ENCODE peak calls at places on chromosome 12, in eight cellular contexts. One of them, this sample, is unnamed. For H3K9me3, the result is how much of the 10 kb centered on the place peaks cover.

GRCh38 chr12:50887191-50887590 is 44.5 kb downstream of the TMPRSS12 start:
- DNase-seq in CD8-positive, alpha-beta memory T cell: no peak
- DNase-seq in right lobe of liver: no peak
- DNase-seq in small intestine: no peak
- DNase-seq in endodermal cell: no peak
- DNase-seq in Peyer's patch: no peak
- DNase-seq in A549: no peak
- DNase-seq in right cardiac atrium: no peak
- DNase-seq in this sample: no peak

GRCh38 chr12:42935756-42936155 is 346.2 kb upstream of the PRICKLE1 start:
- DNase-seq in CD8-positive, alpha-beta memory T cell: no peak
- DNase-seq in right lobe of liver: no peak
- DNase-seq in small intestine: no peak
- DNase-seq in endodermal cell: no peak
- DNase-seq in Peyer's patch: no peak
- DNase-seq in A549: peak
- DNase-seq in right cardiac atrium: no peak
- DNase-seq in this sample: no peak

GRCh38 chr12:69910739-69911138 is 85.7 kb downstream of the MYRFL start:
- DNase-seq in CD8-positive, alpha-beta memory T cell: no peak
- DNase-seq in right lobe of liver: no peak
- DNase-seq in small intestine: peak
- DNase-seq in endodermal cell: peak
- DNase-seq in Peyer's patch: no peak
- DNase-seq in A549: no peak
- DNase-seq in right cardiac atrium: no peak
- DNase-seq in this sample: no peak

GRCh38 chr12:9760699-9761406 is at the start of gene CD69:
- DNase-seq in CD8-positive, alpha-beta memory T cell: peak
- DNase-seq in right lobe of liver: no peak
- DNase-seq in small intestine: peak
- DNase-seq in endodermal cell: no peak
- DNase-seq in Peyer's patch: no peak
- DNase-seq in A549: no peak
- DNase-seq in right cardiac atrium: no peak
- DNase-seq in this sample: peak

GRCh38 chr12:25884920-25885234 is 73.6 kb upstream of the RASSF8 start:
- DNase-seq in CD8-positive, alpha-beta memory T cell: no peak
- DNase-seq in right lobe of liver: no peak
- DNase-seq in small intestine: no peak
- DNase-seq in endodermal cell: peak
- DNase-seq in Peyer's patch: no peak
- DNase-seq in A549: no peak
- DNase-seq in right cardiac atrium: no peak
- DNase-seq in this sample: no peak

GRCh38 chr12:42426733-42427132 is 100.8 kb downstream of the PPHLN1 start:
- DNase-seq in CD8-positive, alpha-beta memory T cell: no peak
- DNase-seq in right lobe of liver: no peak
- DNase-seq in small intestine: no peak
- DNase-seq in endodermal cell: peak
- DNase-seq in Peyer's patch: no peak
- DNase-seq in A549: peak
- DNase-seq in right cardiac atrium: no peak
- DNase-seq in this sample: no peak

GRCh38 chr12:71415336-71416231 is 24.0 kb upstream of the LGR5 start:
- DNase-seq in CD8-positive, alpha-beta memory T cell: peak
- DNase-seq in right lobe of liver: no peak
- DNase-seq in small intestine: peak
- DNase-seq in endodermal cell: peak
- DNase-seq in Peyer's patch: no peak
- DNase-seq in A549: peak
- DNase-seq in right cardiac atrium: no peak
- DNase-seq in this sample: no peak

GRCh38 chr12:121805800-121806555 is 2.2 kb downstream of the SETD1B start:
- DNase-seq in CD8-positive, alpha-beta memory T cell: peak
- DNase-seq in right lobe of liver: peak
- DNase-seq in small intestine: peak
- DNase-seq in endodermal cell: no peak
- DNase-seq in Peyer's patch: peak
- DNase-seq in A549: peak
- DNase-seq in right cardiac atrium: no peak
- DNase-seq in this sample: no peak

GRCh38 chr12:78385541-78385940 is 479.0 kb upstream of the SYT1 start:
- DNase-seq in CD8-positive, alpha-beta memory T cell: no peak
- DNase-seq in right lobe of liver: no peak
- DNase-seq in small intestine: no peak
- DNase-seq in endodermal cell: no peak
- DNase-seq in Peyer's patch: no peak
- DNase-seq in A549: no peak
- DNase-seq in right cardiac atrium: no peak
- DNase-seq in this sample: no peak

GRCh38 chr12:32400114-32400672 is 835 bp downstream of the FGD4 start:
- DNase-seq in CD8-positive, alpha-beta memory T cell: no peak
- DNase-seq in right lobe of liver: no peak
- DNase-seq in small intestine: peak
- DNase-seq in endodermal cell: peak
- DNase-seq in Peyer's patch: peak
- DNase-seq in A549: peak
- DNase-seq in right cardiac atrium: no peak
- DNase-seq in this sample: no peak

GRCh38 chr12:27554421-27555186 is 30.6 kb downstream of the PPFIBP1 start:
- DNase-seq in CD8-positive, alpha-beta memory T cell: no peak
- DNase-seq in right lobe of liver: no peak
- DNase-seq in small intestine: no peak
- DNase-seq in endodermal cell: no peak
- DNase-seq in Peyer's patch: no peak
- DNase-seq in A549: peak
- DNase-seq in right cardiac atrium: peak
- DNase-seq in this sample: no peak

GRCh38 chr12:118029166-118029565 is 12.7 kb downstream of the RFC5 start:
- DNase-seq in CD8-positive, alpha-beta memory T cell: no peak
- DNase-seq in right lobe of liver: no peak
- DNase-seq in small intestine: no peak
- DNase-seq in endodermal cell: no peak
- DNase-seq in Peyer's patch: no peak
- DNase-seq in A549: no peak
- DNase-seq in right cardiac atrium: no peak
- DNase-seq in this sample: no peak

GRCh38 chr12:19799216-19799615 is 359.9 kb downstream of the AEBP2 start:
- DNase-seq in CD8-positive, alpha-beta memory T cell: no peak
- DNase-seq in right lobe of liver: no peak
- DNase-seq in small intestine: no peak
- DNase-seq in endodermal cell: no peak
- DNase-seq in Peyer's patch: no peak
- DNase-seq in A549: no peak
- DNase-seq in right cardiac atrium: no peak
- DNase-seq in this sample: no peak

GRCh38 chr12:124586756-124587155 is 19.3 kb upstream of the NCOR2 start:
- DNase-seq in CD8-positive, alpha-beta memory T cell: no peak
- DNase-seq in right lobe of liver: no peak
- DNase-seq in small intestine: peak
- DNase-seq in endodermal cell: no peak
- DNase-seq in Peyer's patch: no peak
- DNase-seq in A549: no peak
- DNase-seq in right cardiac atrium: no peak
- DNase-seq in this sample: no peak

GRCh38 chr12:56951582-56952339 is 5.6 kb downstream of the RDH16 start:
- DNase-seq in CD8-positive, alpha-beta memory T cell: no peak
- DNase-seq in right lobe of liver: no peak
- DNase-seq in small intestine: no peak
- DNase-seq in endodermal cell: peak
- DNase-seq in Peyer's patch: no peak
- DNase-seq in A549: no peak
- DNase-seq in right cardiac atrium: no peak
- DNase-seq in this sample: no peak

GRCh38 chr12:133236144-133236543 is 467 bp upstream of the ANHX start:
- DNase-seq in CD8-positive, alpha-beta memory T cell: no peak
- DNase-seq in right lobe of liver: no peak
- DNase-seq in small intestine: no peak
- DNase-seq in endodermal cell: no peak
- DNase-seq in Peyer's patch: no peak
- DNase-seq in A549: no peak
- DNase-seq in right cardiac atrium: no peak
- DNase-seq in this sample: no peak

GRCh38 chr12:133233993-133234564 is 1.6 kb downstream of the ANHX start:
- DNase-seq in CD8-positive, alpha-beta memory T cell: no peak
- DNase-seq in right lobe of liver: no peak
- DNase-seq in small intestine: no peak
- DNase-seq in endodermal cell: no peak
- DNase-seq in Peyer's patch: no peak
- DNase-seq in A549: no peak
- DNase-seq in right cardiac atrium: no peak
- DNase-seq in this sample: no peak

GRCh38 chr12:133234971-133235370 is 706 bp downstream of the ANHX start:
- DNase-seq in CD8-positive, alpha-beta memory T cell: no peak
- DNase-seq in right lobe of liver: no peak
- DNase-seq in small intestine: no peak
- DNase-seq in endodermal cell: no peak
- DNase-seq in Peyer's patch: no peak
- DNase-seq in A549: no peak
- DNase-seq in right cardiac atrium: no peak
- DNase-seq in this sample: no peak

GRCh38 chr12:133236556-133236955 is 879 bp upstream of the ANHX start:
- DNase-seq in CD8-positive, alpha-beta memory T cell: no peak
- DNase-seq in right lobe of liver: no peak
- DNase-seq in small intestine: no peak
- DNase-seq in endodermal cell: no peak
- DNase-seq in Peyer's patch: no peak
- DNase-seq in A549: no peak
- DNase-seq in right cardiac atrium: no peak
- DNase-seq in this sample: no peak

GRCh38 chr12:133235401-133236112 is at the start of gene ANHX:
- DNase-seq in CD8-positive, alpha-beta memory T cell: no peak
- DNase-seq in right lobe of liver: no peak
- DNase-seq in small intestine: no peak
- DNase-seq in endodermal cell: no peak
- DNase-seq in Peyer's patch: no peak
- DNase-seq in A549: no peak
- DNase-seq in right cardiac atrium: no peak
- DNase-seq in this sample: no peak
- H3K9me3 ChIP-seq in CD8-positive, alpha-beta memory T cell: under half
- H3K9me3 ChIP-seq in right lobe of liver: under half
- H3K9me3 ChIP-seq in small intestine: under half
- H3K9me3 ChIP-seq in endodermal cell: under half
- H3K9me3 ChIP-seq in Peyer's patch: under half
- H3K9me3 ChIP-seq in A549: half or more
- H3K9me3 ChIP-seq in right cardiac atrium: under half
- H3K9me3 ChIP-seq in this sample: under half

GRCh38 chr12:34599530-34600513 is 577.5 kb downstream of the ALG10 start:
- DNase-seq in CD8-positive, alpha-beta memory T cell: no peak
- DNase-seq in right lobe of liver: peak
- DNase-seq in small intestine: no peak
- DNase-seq in endodermal cell: peak
- DNase-seq in Peyer's patch: peak
- DNase-seq in A549: no peak
- DNase-seq in right cardiac atrium: no peak
- DNase-seq in this sample: peak

GRCh38 chr12:34598352-34598827 is 576.1 kb downstream of the ALG10 start:
- DNase-seq in CD8-positive, alpha-beta memory T cell: no peak
- DNase-seq in right lobe of liver: peak
- DNase-seq in small intestine: no peak
- DNase-seq in endodermal cell: no peak
- DNase-seq in Peyer's patch: peak
- DNase-seq in A549: no peak
- DNase-seq in right cardiac atrium: no peak
- DNase-seq in this sample: no peak

GRCh38 chr12:34597548-34598351 is 575.5 kb downstream of the ALG10 start:
- DNase-seq in CD8-positive, alpha-beta memory T cell: no peak
- DNase-seq in right lobe of liver: peak
- DNase-seq in small intestine: no peak
- DNase-seq in endodermal cell: no peak
- DNase-seq in Peyer's patch: peak
- DNase-seq in A549: no peak
- DNase-seq in right cardiac atrium: no peak
- DNase-seq in this sample: no peak

GRCh38 chr12:34600592-34601462 is 578.5 kb downstream of the ALG10 start:
- DNase-seq in CD8-positive, alpha-beta memory T cell: no peak
- DNase-seq in right lobe of liver: no peak
- DNase-seq in small intestine: no peak
- DNase-seq in endodermal cell: no peak
- DNase-seq in Peyer's patch: peak
- DNase-seq in A549: no peak
- DNase-seq in right cardiac atrium: no peak
- DNase-seq in this sample: peak

DNA sequence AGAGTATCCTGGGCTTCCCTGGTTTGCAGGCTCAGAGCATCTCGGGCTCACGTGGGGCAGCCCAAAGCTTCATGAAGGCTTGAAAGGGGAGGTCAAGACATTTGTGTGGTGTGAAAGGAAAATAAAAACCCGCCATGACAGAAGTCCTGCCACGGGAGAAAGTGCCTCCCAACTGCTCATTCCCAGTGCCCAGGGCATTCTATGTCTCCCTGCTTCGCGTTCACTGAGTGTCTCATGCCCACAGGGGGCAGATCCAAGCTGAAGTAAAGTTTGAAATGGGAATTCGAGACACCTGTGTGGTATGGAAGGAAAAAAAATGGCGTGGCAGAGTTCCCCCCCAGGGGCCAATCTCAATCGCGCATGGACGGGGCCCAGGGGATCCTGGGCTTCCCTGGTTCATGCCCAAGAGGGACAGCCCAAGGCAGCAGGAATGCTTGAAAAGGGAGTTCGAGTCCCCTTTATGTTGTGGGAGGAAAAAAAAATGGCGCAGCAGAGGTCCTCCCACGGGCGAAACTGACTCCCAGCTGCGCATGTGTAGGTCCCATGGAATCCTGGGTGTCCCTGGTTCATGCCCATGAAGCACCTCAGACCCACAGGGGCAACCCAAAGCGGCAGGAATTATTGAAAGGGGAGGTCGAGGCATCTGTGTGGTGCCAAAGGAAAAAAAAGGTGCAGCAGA is 576.7 kb downstream of the ALG10 start:
- DNase-seq in CD8-positive, alpha-beta memory T cell: no peak
- DNase-seq in right lobe of liver: peak
- DNase-seq in small intestine: no peak
- DNase-seq in endodermal cell: peak
- DNase-seq in Peyer's patch: peak
- DNase-seq in A549: no peak
- DNase-seq in right cardiac atrium: no peak
- DNase-seq in this sample: no peak
- H3K9me3 ChIP-seq in CD8-positive, alpha-beta memory T cell: under half
- H3K9me3 ChIP-seq in right lobe of liver: under half
- H3K9me3 ChIP-seq in small intestine: under half
- H3K9me3 ChIP-seq in endodermal cell: half or more
- H3K9me3 ChIP-seq in Peyer's patch: under half
- H3K9me3 ChIP-seq in A549: under half
- H3K9me3 ChIP-seq in right cardiac atrium: under half
- H3K9me3 ChIP-seq in this sample: under half

GRCh38 chr12:131315601-131316000 is 361.9 kb downstream of the ADGRD1 start:
- DNase-seq in CD8-positive, alpha-beta memory T cell: no peak
- DNase-seq in right lobe of liver: no peak
- DNase-seq in small intestine: no peak
- DNase-seq in endodermal cell: no peak
- DNase-seq in Peyer's patch: no peak
- DNase-seq in A549: no peak
- DNase-seq in right cardiac atrium: no peak
- DNase-seq in this sample: no peak
- H3K9me3 ChIP-seq in CD8-positive, alpha-beta memory T cell: under half
- H3K9me3 ChIP-seq in right lobe of liver: under half
- H3K9me3 ChIP-seq in small intestine: under half
- H3K9me3 ChIP-seq in endodermal cell: under half
- H3K9me3 ChIP-seq in Peyer's patch: under half
- H3K9me3 ChIP-seq in A549: under half
- H3K9me3 ChIP-seq in right cardiac atrium: under half
- H3K9me3 ChIP-seq in this sample: under half

GRCh38 chr12:132937476-132937875 is 18.6 kb downstream of the ZNF605 start:
- DNase-seq in CD8-positive, alpha-beta memory T cell: no peak
- DNase-seq in right lobe of liver: no peak
- DNase-seq in small intestine: no peak
- DNase-seq in endodermal cell: no peak
- DNase-seq in Peyer's patch: no peak
- DNase-seq in A549: peak
- DNase-seq in right cardiac atrium: no peak
- DNase-seq in this sample: no peak
- H3K9me3 ChIP-seq in CD8-positive, alpha-beta memory T cell: under half
- H3K9me3 ChIP-seq in right lobe of liver: under half
- H3K9me3 ChIP-seq in small intestine: under half
- H3K9me3 ChIP-seq in endodermal cell: half or more
- H3K9me3 ChIP-seq in Peyer's patch: under half
- H3K9me3 ChIP-seq in A549: half or more
- H3K9me3 ChIP-seq in right cardiac atrium: under half
- H3K9me3 ChIP-seq in this sample: under half

This sample was measured in T-helper 17 cell.